ENCODE peak calls at places on chromosomes 6 and 20, in nine cellular contexts. A is B cell, G is lung, I is mucosa of descending colon, F is AG10803, T is bronchial epithelial cell, M is cardiac muscle cell, L is pancreas, N is uterus. W is an unnamed sample.

GRCh38 chr6:53044071-53044470 is 21.1 kb upstream of the FBXO9 start:
- DNase-seq in A (no peak), G (no peak), I (no peak), F (peak), T (no peak), M (peak), L (no peak), N (no peak), W (no peak)

GRCh38 chr20:61631770-61632169 is 379.7 kb downstream of the CDH4 start:
- DNase-seq in A (no peak), G (no peak), I (no peak), F (no peak), T (no peak), M (no peak), L (no peak), N (no peak), W (no peak)

GRCh38 chr20:62888406-62888805 is 26.8 kb upstream of the TCFL5 start:
- DNase-seq in A (no peak), G (no peak), I (no peak), F (no peak), T (no peak), M (no peak), L (no peak), N (no peak), W (no peak)

GRCh38 chr6:33577106-33577535 is 3.0 kb downstream of the BAK1 start:
- DNase-seq in A (no peak), G (peak), I (peak), F (no peak), T (peak), M (no peak), L (peak), N (no peak), W (no peak)

GRCh38 chr20:9235518-9235917 is 166.6 kb downstream of the PLCB4 start:
- DNase-seq in A (no peak), G (no peak), I (no peak), F (peak), T (peak), M (no peak), L (no peak), N (no peak), W (no peak)

GRCh38 chr20:41650221-41650948 is 32.2 kb upstream of the CHD6 start:
- DNase-seq in A (no peak), G (no peak), I (peak), F (no peak), T (peak), M (no peak), L (peak), N (no peak), W (no peak)

GRCh38 chr6:170093658-170094596 is 197.0 kb downstream of the DLL1 start:
- DNase-seq in A (no peak), G (no peak), I (no peak), F (no peak), T (no peak), M (no peak), L (peak), N (peak), W (no peak)

GRCh38 chr6:14758421-14759043 is 487.3 kb upstream of the JARID2 start:
- DNase-seq in A (no peak), G (no peak), I (no peak), F (no peak), T (peak), M (no peak), L (peak), N (no peak), W (no peak)

GRCh38 chr6:158489441-158489840 is 70.5 kb upstream of the TMEM181 start:
- DNase-seq in A (no peak), G (no peak), I (no peak), F (no peak), T (no peak), M (no peak), L (no peak), N (no peak), W (no peak)

GRCh38 chr6:118294906-118295305 is 253.2 kb upstream of the PLN start:
- DNase-seq in A (no peak), G (no peak), I (no peak), F (no peak), T (no peak), M (no peak), L (no peak), N (no peak), W (no peak)

GRCh38 chr6:133099573-133099972 is 141.6 kb upstream of the EYA4 start:
- DNase-seq in A (no peak), G (no peak), I (no peak), F (peak), T (peak), M (no peak), L (no peak), N (no peak), W (no peak)

GRCh38 chr6:7390218-7390878 is 740 bp downstream of the RIOK1 start:
- DNase-seq in A (no peak), G (no peak), I (no peak), F (no peak), T (no peak), M (no peak), L (no peak), N (no peak), W (no peak)

GRCh38 chr6:2222275-2222842 is 23.0 kb downstream of the GMDS start:
- DNase-seq in A (no peak), G (peak), I (no peak), F (no peak), T (peak), M (no peak), L (no peak), N (no peak), W (no peak)

GRCh38 chr6:20220345-20220744 is 8.1 kb upstream of the MBOAT1 start:
- DNase-seq in A (no peak), G (no peak), I (no peak), F (no peak), T (no peak), M (no peak), L (no peak), N (no peak), W (no peak)

GRCh38 chr20:25023316-25023715 is 30.8 kb upstream of the APMAP start:
- DNase-seq in A (no peak), G (no peak), I (no peak), F (no peak), T (no peak), M (no peak), L (peak), N (no peak), W (no peak)

GRCh38 chr20:43686820-43687219 is 19.9 kb downstream of the MYBL2 start:
- DNase-seq in A (no peak), G (no peak), I (no peak), F (no peak), T (no peak), M (no peak), L (no peak), N (no peak), W (no peak)

GRCh38 chr20:50916257-50916656 is 15.0 kb downstream of the ADNP start:
- DNase-seq in A (no peak), G (no peak), I (peak), F (no peak), T (peak), M (peak), L (no peak), N (no peak), W (no peak)

GRCh38 chr20:64247970-64248841 is 7.3 kb upstream of the PCMTD2 start:
- DNase-seq in A (no peak), G (no peak), I (no peak), F (no peak), T (no peak), M (no peak), L (no peak), N (no peak), W (no peak)

GRCh38 chr6:22821664-22822320 is 252.4 kb downstream of the HDGFL1 start:
- DNase-seq in A (no peak), G (no peak), I (no peak), F (peak), T (no peak), M (no peak), L (no peak), N (no peak), W (no peak)

GRCh38 chr6:72825265-72825918 is 203.5 kb downstream of the KCNQ5 start:
- DNase-seq in A (no peak), G (no peak), I (no peak), F (peak), T (peak), M (no peak), L (no peak), N (no peak), W (no peak)

GRCh38 chr6:111184827-111185567 is 97.7 kb downstream of the SLC16A10 start:
- DNase-seq in A (no peak), G (no peak), I (no peak), F (no peak), T (no peak), M (no peak), L (no peak), N (no peak), W (no peak)

GRCh38 chr6:157579467-157580031 is 198.6 kb downstream of the ZDHHC14 start:
- DNase-seq in A (no peak), G (no peak), I (no peak), F (no peak), T (peak), M (no peak), L (no peak), N (no peak), W (no peak)

GRCh38 chr20:34472246-34472925 is 43.8 kb upstream of the DYNLRB1 start:
- DNase-seq in A (no peak), G (no peak), I (no peak), F (peak), T (peak), M (no peak), L (no peak), N (no peak), W (no peak)

GRCh38 chr20:57428611-57429496 is 37.7 kb downstream of the RBM38 start:
- DNase-seq in A (no peak), G (no peak), I (no peak), F (no peak), T (no peak), M (no peak), L (peak), N (no peak), W (no peak)

GRCh38 chr6:168116446-168116974 is 37.5 kb upstream of the FRMD1 start:
- DNase-seq in A (no peak), G (no peak), I (no peak), F (no peak), T (no peak), M (no peak), L (no peak), N (peak), W (no peak)

GRCh38 chr6:104702126-104702841 is 157.4 kb downstream of the HACE1 start:
- DNase-seq in A (no peak), G (no peak), I (no peak), F (no peak), T (no peak), M (no peak), L (no peak), N (no peak), W (no peak)

GRCh38 chr6:104699598-104700329 is 160.0 kb downstream of the HACE1 start:
- DNase-seq in A (no peak), G (no peak), I (no peak), F (no peak), T (no peak), M (peak), L (no peak), N (no peak), W (no peak)

GRCh38 chr6:104700371-104701185 is 159.1 kb downstream of the HACE1 start:
- DNase-seq in A (no peak), G (no peak), I (no peak), F (no peak), T (no peak), M (peak), L (no peak), N (no peak), W (no peak)

GRCh38 chr6:104704191-104704590 is 155.5 kb downstream of the HACE1 start:
- DNase-seq in A (no peak), G (no peak), I (no peak), F (no peak), T (no peak), M (no peak), L (no peak), N (no peak), W (no peak)

DNA sequence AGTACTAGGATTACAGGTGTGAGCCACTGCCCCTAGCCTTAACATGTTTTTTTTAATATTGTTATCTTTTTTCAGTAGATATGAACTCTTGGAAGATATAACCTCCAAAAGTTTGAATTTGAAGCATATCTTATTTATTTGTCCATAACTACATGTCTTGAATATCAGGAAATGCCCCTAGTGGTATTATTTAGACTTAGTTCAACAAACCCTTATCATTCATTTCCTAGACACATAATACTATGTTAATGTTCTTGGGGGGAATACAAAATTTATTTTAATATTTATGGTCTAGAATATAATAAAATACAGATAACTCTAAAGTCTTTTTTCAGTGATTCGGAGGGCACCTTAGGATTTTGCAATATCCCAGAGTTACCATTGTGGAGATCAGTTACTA is 160.7 kb downstream of the HACE1 start:
- DNase-seq in A (no peak), G (no peak), I (no peak), F (no peak), T (no peak), M (no peak), L (no peak), N (no peak), W (no peak)
- TF ChIP-seq CTCF in A (no peak), G (no peak), I (no peak), F (no peak), T (no peak), M (no peak), L (no peak), N (no peak), W (no peak)

GRCh38 chr6:38068854-38069253 is 249.3 kb downstream of the ZFAND3 start:
- DNase-seq in A (no peak), G (no peak), I (no peak), F (peak), T (no peak), M (no peak), L (no peak), N (no peak), W (no peak)
- TF ChIP-seq CTCF in A (no peak), G (no peak), I (no peak), F (peak), T (no peak), M (peak), L (no peak), N (no peak), W (no peak)

GRCh38 chr6:139129284-139129683 is 5.6 kb upstream of the HECA start:
- DNase-seq in A (no peak), G (no peak), I (no peak), F (peak), T (no peak), M (no peak), L (no peak), N (no peak), W (no peak)

GRCh38 chr6:139133733-139134360 is 1.0 kb upstream of the HECA start:
- DNase-seq in A (peak), G (no peak), I (no peak), F (no peak), T (no peak), M (no peak), L (no peak), N (no peak), W (no peak)

GRCh38 chr6:139134817-139135577 is at the start of gene HECA:
- DNase-seq in A (peak), G (peak), I (peak), F (peak), T (peak), M (peak), L (peak), N (peak), W (peak)

GRCh38 chr6:139133272-139133671 is 1.6 kb upstream of the HECA start:
- DNase-seq in A (peak), G (no peak), I (no peak), F (peak), T (no peak), M (no peak), L (no peak), N (no peak), W (no peak)

DNA sequence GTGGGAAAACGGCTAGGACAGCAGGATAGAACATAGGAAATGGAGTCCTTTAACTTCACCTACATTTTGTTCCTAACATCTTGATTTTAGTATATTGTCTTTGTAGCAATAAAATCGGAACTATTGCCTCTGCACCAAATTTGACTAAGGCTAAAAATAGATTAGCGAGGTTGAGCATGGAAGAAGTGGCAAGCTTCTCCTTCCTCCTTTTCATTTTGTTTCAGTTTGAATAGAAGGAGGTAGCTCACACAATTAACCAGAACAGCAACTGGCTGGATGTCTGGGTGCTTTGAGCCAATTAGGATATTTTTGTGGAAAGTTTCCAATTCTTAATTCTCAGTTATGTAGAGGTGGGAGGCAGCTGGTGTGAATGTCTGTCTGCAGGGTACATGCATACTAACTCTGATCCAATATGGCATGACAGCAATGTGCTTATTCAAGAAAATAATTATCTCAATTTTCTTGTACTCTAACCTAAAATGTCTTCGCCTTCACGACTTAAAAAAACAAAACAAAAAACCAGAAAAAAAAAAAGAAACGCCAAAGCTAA is 3.1 kb upstream of the HECA start:
- DNase-seq in A (peak), G (no peak), I (no peak), F (no peak), T (no peak), M (no peak), L (no peak), N (no peak), W (no peak)
- TF ChIP-seq CTCF in A (no peak), G (no peak), I (no peak), F (no peak), T (no peak), M (no peak), L (no peak), N (no peak), W (no peak)

GRCh38 chr6:55011034-55011433 is 163.3 kb upstream of the HCRTR2 start:
- DNase-seq in A (no peak), G (no peak), I (no peak), F (no peak), T (no peak), M (no peak), L (no peak), N (no peak), W (no peak)
- TF ChIP-seq CTCF in A (no peak), G (no peak), I (no peak), F (no peak), T (no peak), M (no peak), L (no peak), N (no peak), W (no peak)